ENCODE peak calls at places on chromosome 19, in four cellular contexts. R, F, P and S are unnamed samples.

GRCh38 chr19:51714848-51715247 is 8.9 kb downstream of the HAS1 start:
- DNase-seq in R (no peak), F (no peak), P (no peak), S (no peak)

GRCh38 chr19:54319049-54319448 is 6.1 kb upstream of the LILRA5 start:
- DNase-seq in R (no peak), F (no peak), P (no peak), S (no peak)

GRCh38 chr19:45848922-45849321 is 14.0 kb downstream of the SYMPK start:
- DNase-seq in R (no peak), F (no peak), P (no peak), S (no peak)

GRCh38 chr19:1066748-1067340 is at the start of gene ARHGAP45:
- DNase-seq in R (no peak), F (no peak), P (no peak), S (no peak)

GRCh38 chr19:32863841-32864240 is 5.7 kb downstream of the SLC7A9 start:
- DNase-seq in R (no peak), F (no peak), P (no peak), S (no peak)

GRCh38 chr19:1767464-1767933 is 14.2 kb downstream of the ONECUT3 start:
- DNase-seq in R (no peak), F (no peak), P (peak), S (no peak)

GRCh38 chr19:2168619-2169424 is 5.1 kb downstream of the DOT1L start:
- DNase-seq in R (peak), F (peak), P (peak), S (peak)

GRCh38 chr19:46020819-46021125 is 2.1 kb downstream of the PGLYRP1 start:
- DNase-seq in R (no peak), F (no peak), P (no peak), S (no peak)

GRCh38 chr19:45972944-45973525 is 630 bp downstream of the NOVA2 start:
- DNase-seq in R (no peak), F (no peak), P (peak), S (no peak)

GRCh38 chr19:28934626-28935025 is 278.3 kb downstream of the UQCRFS1 start:
- DNase-seq in R (peak), F (no peak), P (no peak), S (peak)

GRCh38 chr19:39502640-39503417 is 4.1 kb downstream of the DLL3 start:
- DNase-seq in R (peak), F (peak), P (peak), S (no peak)

GRCh38 chr19:10390652-10391286 is 10.4 kb upstream of the TYK2 start:
- DNase-seq in R (peak), F (peak), P (peak), S (no peak)

GRCh38 chr19:35645680-35646511 is 2.2 kb upstream of the COX6B1 start:
- DNase-seq in R (no peak), F (no peak), P (no peak), S (no peak)

GRCh38 chr19:48629599-48630288 is 7.4 kb downstream of the DBP start:
- DNase-seq in R (no peak), F (no peak), P (peak), S (no peak)

GRCh38 chr19:45090034-45090433 is 2.9 kb upstream of the PPP1R37 start:
- DNase-seq in R (no peak), F (no peak), P (no peak), S (no peak)

GRCh38 chr19:2315818-2316353 is 7.9 kb upstream of the LINGO3 start:
- DNase-seq in R (peak), F (no peak), P (no peak), S (no peak)

GRCh38 chr19:7738023-7738422 is 6.1 kb upstream of the CLEC4G start:
- DNase-seq in R (no peak), F (no peak), P (no peak), S (no peak)

GRCh38 chr19:11265785-11266236 is 3.5 kb upstream of the DOCK6 start:
- DNase-seq in R (peak), F (no peak), P (peak), S (no peak)

GRCh38 chr19:13058951-13059660 is 43.6 kb downstream of the LYL1 start:
- DNase-seq in R (no peak), F (no peak), P (no peak), S (no peak)

GRCh38 chr19:43799502-43800142 is 2.6 kb downstream of the LYPD5 start:
- DNase-seq in R (no peak), F (no peak), P (no peak), S (no peak)

GRCh38 chr19:7507884-7508283 is 8.0 kb upstream of the ZNF358 start:
- DNase-seq in R (peak), F (peak), P (peak), S (no peak)

GRCh38 chr19:7596191-7596937 is 701 bp downstream of the CAMSAP3 start:
- DNase-seq in R (no peak), F (no peak), P (peak), S (no peak)

GRCh38 chr19:11420429-11420893 is 1.3 kb upstream of the RGL3 start:
- DNase-seq in R (peak), F (no peak), P (peak), S (no peak)

GRCh38 chr19:57267294-57267693 is 13.0 kb upstream of the ZNF460 start:
- DNase-seq in R (no peak), F (no peak), P (no peak), S (no peak)

GRCh38 chr19:44905437-44906160 is at the start of gene APOE:
- DNase-seq in R (no peak), F (no peak), P (no peak), S (no peak)

GRCh38 chr19:38076337-38076736 is 147.7 kb downstream of the DPF1 start:
- DNase-seq in R (no peak), F (no peak), P (no peak), S (no peak)

GRCh38 chr19:46926201-46927071 is 65.6 kb downstream of the ARHGAP35 start:
- DNase-seq in R (no peak), F (no peak), P (no peak), S (no peak)

GRCh38 chr19:2722541-2723344 is 1.6 kb upstream of the DIRAS1 start:
- DNase-seq in R (peak), F (peak), P (no peak), S (no peak)

DNA sequence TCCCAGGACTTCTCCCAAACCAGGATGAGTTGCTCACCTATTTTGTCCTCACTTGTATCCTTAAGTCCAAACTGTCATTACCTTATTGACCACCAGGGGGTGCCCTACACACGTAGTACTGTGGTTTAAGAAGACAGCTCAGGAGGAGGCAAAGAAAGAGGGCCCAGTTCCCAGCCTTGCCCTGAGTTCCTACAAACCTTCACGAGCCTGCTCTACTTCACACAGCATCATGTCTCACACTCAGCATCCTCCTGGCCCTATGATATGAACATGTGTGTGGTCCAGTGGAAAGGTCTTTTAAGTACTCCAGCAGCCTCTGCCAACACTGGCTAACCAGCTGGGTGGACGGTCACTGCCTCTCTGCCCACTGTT is 8.1 kb upstream of the ZNF784 start:
- DNase-seq in R (peak), F (peak), P (peak), S (peak)
- TF ChIP-seq CTCF in R (peak), F (peak), P (peak), S (peak)

DNA sequence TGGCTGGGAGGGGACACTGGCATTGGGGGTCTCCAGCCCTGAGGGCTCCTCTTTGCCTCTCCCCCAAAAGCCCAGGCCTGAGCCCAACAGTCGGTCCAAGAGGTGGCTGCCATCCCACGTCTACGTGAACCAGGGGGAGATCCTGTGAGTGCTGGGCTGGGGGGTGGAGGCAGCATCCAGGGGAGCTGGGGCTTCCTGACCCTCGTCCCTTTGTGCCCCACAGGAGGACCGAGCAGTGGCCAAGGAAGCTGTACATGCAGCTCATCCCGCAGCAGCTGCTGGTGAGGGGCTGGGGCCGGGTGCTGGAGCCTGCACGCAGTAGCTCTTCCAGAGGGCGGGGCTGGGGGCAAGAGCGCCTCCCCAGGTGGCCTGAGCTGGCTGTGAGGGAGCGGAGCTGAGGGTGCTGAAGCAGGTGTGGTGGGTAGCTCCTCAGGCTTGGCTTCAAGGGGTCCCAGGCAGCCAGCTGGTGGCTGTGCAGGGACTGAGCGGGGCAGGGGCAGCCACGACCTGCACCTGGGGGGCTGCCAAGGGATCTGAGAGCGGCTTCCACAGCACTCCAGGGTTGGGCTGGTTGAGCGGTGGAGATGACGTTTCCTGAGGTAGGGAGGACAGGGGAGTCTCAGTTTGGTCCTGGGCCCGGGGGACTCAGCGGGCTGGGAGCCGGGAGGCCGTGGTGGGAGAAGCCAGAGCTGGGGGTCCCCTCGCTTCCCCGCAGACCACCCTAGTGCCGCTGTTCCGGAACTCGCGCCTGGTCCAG is 7.1 kb downstream of the PTOV1 start:
- DNase-seq in R (no peak), F (no peak), P (peak), S (no peak)
- TF ChIP-seq CTCF in R (no peak), F (no peak), P (no peak), S (no peak)

GRCh38 chr19:18804139-18804601 is 13.1 kb upstream of the COMP start:
- DNase-seq in R (no peak), F (no peak), P (no peak), S (no peak)

GRCh38 chr19:18800636-18801035 is 9.5 kb upstream of the COMP start:
- DNase-seq in R (no peak), F (no peak), P (no peak), S (no peak)

GRCh38 chr19:18803550-18804138 is 12.5 kb upstream of the COMP start:
- DNase-seq in R (no peak), F (no peak), P (no peak), S (no peak)

GRCh38 chr19:18800079-18800478 is 9.0 kb upstream of the COMP start:
- DNase-seq in R (no peak), F (no peak), P (no peak), S (no peak)

DNA sequence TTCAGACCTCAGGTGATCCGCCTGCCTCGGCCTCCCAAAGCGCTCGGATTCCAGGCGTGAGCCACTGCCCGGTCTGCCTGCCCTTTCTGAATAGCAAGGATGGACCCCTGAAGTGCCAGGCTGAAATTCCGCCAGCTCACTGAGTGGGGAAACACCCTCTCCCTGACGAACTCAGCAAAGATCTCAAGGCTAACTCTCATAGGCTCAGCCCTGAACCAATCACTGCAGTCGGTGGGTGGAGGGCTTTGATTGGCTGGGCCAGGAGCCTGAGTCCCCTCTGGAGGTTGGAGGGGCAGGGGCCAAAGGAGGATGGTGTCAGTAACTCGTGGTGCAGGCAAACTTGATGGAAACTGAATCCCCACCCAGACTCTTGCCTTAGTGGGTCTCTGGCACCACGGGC is 11.2 kb upstream of the COMP start:
- DNase-seq in R (no peak), F (no peak), P (no peak), S (no peak)
- TF ChIP-seq CTCF in R (no peak), F (no peak), P (no peak), S (no peak)

DNA sequence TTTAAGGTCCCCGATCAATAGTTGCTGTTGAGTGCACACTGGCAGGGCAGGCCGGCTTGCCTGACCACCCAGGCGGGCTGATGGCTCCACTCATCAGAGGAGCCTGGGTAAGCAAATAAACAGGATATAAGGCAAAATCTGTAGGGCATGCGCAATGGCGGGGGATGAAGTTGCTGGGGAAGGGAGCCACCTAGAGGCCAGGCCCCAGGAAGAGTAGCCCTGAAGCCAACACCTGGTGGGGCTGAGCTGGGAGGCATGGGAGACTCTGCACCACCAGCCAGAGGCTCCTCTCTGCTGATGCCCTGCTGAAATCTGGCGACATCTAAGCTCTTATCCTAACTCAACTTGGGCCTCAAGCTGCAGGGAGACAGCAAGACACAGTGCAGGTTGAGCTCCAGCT is 324.3 kb downstream of the ZNF536 start:
- DNase-seq in R (no peak), F (no peak), P (peak), S (no peak)
- TF ChIP-seq CTCF in R (peak), F (peak), P (peak), S (peak)

GRCh38 chr19:41436664-41436951 is 3.1 kb downstream of the DMAC2 start:
- DNase-seq in R (no peak), F (no peak), P (no peak), S (no peak)

GRCh38 chr19:41442473-41443360 is at the start of gene ERICH4:
- DNase-seq in R (no peak), F (no peak), P (no peak), S (no peak)

GRCh38 chr19:41437944-41438574 is 1.7 kb downstream of the DMAC2 start:
- DNase-seq in R (no peak), F (no peak), P (no peak), S (no peak)

GRCh38 chr19:41441321-41441945 is 1.5 kb upstream of the ERICH4 start:
- DNase-seq in R (no peak), F (no peak), P (no peak), S (no peak)

GRCh38 chr19:41439441-41440222 is at the start of gene DMAC2:
- DNase-seq in R (peak), F (peak), P (peak), S (peak)
- TF ChIP-seq CTCF in R (peak), F (peak), P (no peak), S (peak)

GRCh38 chr19:4908311-4908710 is 990 bp upstream of the UHRF1 start:
- DNase-seq in R (no peak), F (no peak), P (no peak), S (no peak)

GRCh38 chr19:4902796-4903195 is at the start of gene ARRDC5:
- DNase-seq in R (no peak), F (no peak), P (no peak), S (no peak)

GRCh38 chr19:4908781-4909171 is 525 bp upstream of the UHRF1 start:
- DNase-seq in R (no peak), F (no peak), P (no peak), S (no peak)

GRCh38 chr19:4906963-4907362 is 2.3 kb upstream of the UHRF1 start:
- DNase-seq in R (no peak), F (no peak), P (no peak), S (no peak)

DNA sequence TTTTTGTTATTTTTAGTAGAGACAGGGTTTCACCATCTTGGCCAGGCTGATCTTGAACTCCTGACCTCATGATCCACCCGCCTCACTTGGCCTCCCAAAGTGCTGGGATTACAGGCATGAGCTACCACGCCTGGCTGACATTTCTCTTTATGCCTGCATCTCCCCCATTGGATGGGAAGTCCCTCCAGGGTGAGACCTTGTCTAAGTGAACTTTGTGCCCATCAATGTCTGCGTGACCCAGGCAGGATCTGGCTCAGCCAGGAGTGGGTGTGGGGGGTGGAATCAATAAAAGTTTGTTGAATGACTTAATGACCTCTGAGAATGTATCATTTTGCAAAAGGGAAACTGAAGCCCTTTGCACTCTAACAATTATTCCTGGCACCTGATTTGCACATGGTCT is 1.8 kb upstream of the ARRDC5 start:
- DNase-seq in R (no peak), F (no peak), P (no peak), S (no peak)
- TF ChIP-seq CTCF in R (no peak), F (no peak), P (no peak), S (no peak)

DNA sequence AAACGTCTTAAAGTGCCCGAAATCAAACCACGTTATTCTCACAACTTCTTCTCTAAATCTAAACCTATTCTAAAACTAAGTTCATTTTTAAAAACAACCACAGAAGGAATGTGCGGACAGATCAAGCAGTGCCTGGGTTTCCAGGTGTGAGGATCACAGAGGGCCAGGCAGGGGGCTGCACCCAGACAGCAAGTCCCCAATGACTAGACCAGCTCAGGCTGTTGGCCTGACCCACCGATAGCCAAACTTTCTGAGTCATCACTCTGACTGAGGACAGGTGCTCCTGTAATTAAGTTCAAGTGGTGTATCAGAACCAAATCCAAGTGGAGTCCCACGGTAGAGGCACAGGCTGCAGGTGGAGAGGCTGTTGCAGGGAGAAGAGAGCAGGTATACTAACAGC is 37.6 kb upstream of the EPHX3 start:
- DNase-seq in R (no peak), F (no peak), P (no peak), S (no peak)
- TF ChIP-seq CTCF in R (no peak), F (no peak), P (no peak), S (no peak)

GRCh38 chr19:21586341-21587116 is 81.1 kb downstream of the ZNF429 start:
- DNase-seq in R (no peak), F (no peak), P (peak), S (no peak)
- TF ChIP-seq CTCF in R (no peak), F (no peak), P (no peak), S (no peak)

GRCh38 chr19:55460670-55461258 is 678 bp downstream of the ISOC2 start:
- DNase-seq in R (peak), F (peak), P (peak), S (peak)
- TF ChIP-seq CTCF in R (no peak), F (no peak), P (no peak), S (no peak)

GRCh38 chr19:16202320-16203255 is 4.9 kb downstream of the AP1M1 start:
- DNase-seq in R (peak), F (peak), P (no peak), S (no peak)

GRCh38 chr19:16199275-16199932 is 1.7 kb downstream of the AP1M1 start:
- DNase-seq in R (no peak), F (no peak), P (no peak), S (no peak)

GRCh38 chr19:16198363-16198636 is 589 bp downstream of the AP1M1 start:
- DNase-seq in R (no peak), F (no peak), P (no peak), S (no peak)

GRCh38 chr19:16200776-16201391 is 3.2 kb downstream of the AP1M1 start:
- DNase-seq in R (no peak), F (no peak), P (no peak), S (no peak)

DNA sequence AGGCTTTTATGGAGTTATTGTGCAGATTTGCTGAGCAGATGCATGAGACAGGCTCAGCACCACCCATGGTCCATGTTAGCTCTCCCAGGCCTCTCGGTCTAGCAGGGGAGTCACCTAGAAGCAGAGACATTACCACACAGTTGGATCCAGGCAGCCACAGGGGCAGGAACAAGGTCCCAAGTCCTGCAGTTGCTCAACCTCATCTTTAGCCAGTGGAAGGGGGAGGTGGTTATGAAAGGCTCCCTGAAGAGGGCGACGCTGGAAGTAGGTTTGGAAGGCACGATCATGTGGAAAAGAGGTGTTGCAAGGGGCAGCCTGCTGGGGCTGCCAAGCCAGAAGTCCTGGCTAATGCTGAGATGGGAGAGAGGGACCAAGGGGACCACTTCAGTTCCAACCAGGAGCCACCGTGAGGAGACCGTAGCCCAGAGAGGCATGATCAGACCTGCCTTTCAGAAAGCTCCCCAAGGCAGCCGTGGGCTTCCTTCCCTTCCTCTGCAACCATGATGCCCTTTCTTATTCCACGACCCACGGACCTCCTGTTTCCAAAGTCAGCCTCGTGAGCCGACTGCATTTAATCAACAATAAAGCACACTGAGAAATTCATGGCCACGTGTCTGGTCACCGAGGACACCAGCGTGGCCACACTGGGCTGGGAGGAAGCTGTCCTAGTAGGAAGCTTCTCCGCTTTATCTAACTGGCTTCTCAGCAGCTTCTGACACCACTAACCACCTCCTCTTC is 2.5 kb downstream of the AP1M1 start:
- DNase-seq in R (peak), F (no peak), P (no peak), S (no peak)
- TF ChIP-seq CTCF in R (no peak), F (no peak), P (no peak), S (peak)